ENCODE peak calls at places on chromosomes 16 and 17, in six cellular contexts. M is fibroblast of pulmonary artery; J is SJSA1; B is CD8-positive, alpha-beta memory T cell; X is endothelial cell of umbilical vein; U is lower lobe of right lung. N is an unnamed sample.

GRCh38 chr17:30433514-30433913 is 43.7 kb upstream of the GOSR1 start:
- DNase-seq in M (peak; percentile 97), J (peak; percentile 55), B (no peak), X (peak; percentile 98), U (no peak), N (peak; percentile 72)

GRCh38 chr16:82464192-82464591 is 162.6 kb upstream of the CDH13 start:
- DNase-seq in M (no peak), J (no peak), B (no peak), X (no peak), U (no peak), N (no peak)

GRCh38 chr17:63919311-63919723 is 678 bp upstream of the GH1 start:
- DNase-seq in M (peak; percentile 67), J (peak; percentile 69), B (peak; percentile 71), X (peak; percentile 68), U (no peak), N (peak; percentile 52)

GRCh38 chr17:62179525-62180161 is 114.6 kb upstream of the MED13 start:
- DNase-seq in M (peak; percentile 64), J (peak; percentile 51), B (no peak), X (peak; percentile 80), U (no peak), N (peak; percentile 18)

GRCh38 chr17:58279016-58279671 is 1.6 kb downstream of the MPO start:
- DNase-seq in M (peak; percentile 23), J (no peak), B (no peak), X (no peak), U (peak; percentile 70), N (peak; percentile 16)

GRCh38 chr17:77916771-77917481 is 41.6 kb upstream of the TNRC6C start:
- DNase-seq in M (no peak), J (no peak), B (no peak), X (no peak), U (peak; percentile 69), N (no peak)

GRCh38 chr17:1264196-1264595 is 6.0 kb upstream of the BHLHA9 start:
- DNase-seq in M (no peak), J (no peak), B (no peak), X (no peak), U (no peak), N (no peak)

GRCh38 chr17:77325826-77326581 is 185.2 kb downstream of the SEC14L1 start:
- DNase-seq in M (no peak), J (peak; percentile 44), B (no peak), X (no peak), U (peak; percentile 46), N (peak; percentile 29)

GRCh38 chr16:78444-79145 is 570 bp downstream of the MPG start:
- DNase-seq in M (peak; percentile 63), J (no peak), B (no peak), X (peak; percentile 49), U (no peak), N (peak; percentile 46)

GRCh38 chr17:50191070-50192045 is 10.1 kb downstream of the COL1A1 start:
- DNase-seq in M (no peak), J (no peak), B (no peak), X (no peak), U (no peak), N (peak; percentile 84)

DNA sequence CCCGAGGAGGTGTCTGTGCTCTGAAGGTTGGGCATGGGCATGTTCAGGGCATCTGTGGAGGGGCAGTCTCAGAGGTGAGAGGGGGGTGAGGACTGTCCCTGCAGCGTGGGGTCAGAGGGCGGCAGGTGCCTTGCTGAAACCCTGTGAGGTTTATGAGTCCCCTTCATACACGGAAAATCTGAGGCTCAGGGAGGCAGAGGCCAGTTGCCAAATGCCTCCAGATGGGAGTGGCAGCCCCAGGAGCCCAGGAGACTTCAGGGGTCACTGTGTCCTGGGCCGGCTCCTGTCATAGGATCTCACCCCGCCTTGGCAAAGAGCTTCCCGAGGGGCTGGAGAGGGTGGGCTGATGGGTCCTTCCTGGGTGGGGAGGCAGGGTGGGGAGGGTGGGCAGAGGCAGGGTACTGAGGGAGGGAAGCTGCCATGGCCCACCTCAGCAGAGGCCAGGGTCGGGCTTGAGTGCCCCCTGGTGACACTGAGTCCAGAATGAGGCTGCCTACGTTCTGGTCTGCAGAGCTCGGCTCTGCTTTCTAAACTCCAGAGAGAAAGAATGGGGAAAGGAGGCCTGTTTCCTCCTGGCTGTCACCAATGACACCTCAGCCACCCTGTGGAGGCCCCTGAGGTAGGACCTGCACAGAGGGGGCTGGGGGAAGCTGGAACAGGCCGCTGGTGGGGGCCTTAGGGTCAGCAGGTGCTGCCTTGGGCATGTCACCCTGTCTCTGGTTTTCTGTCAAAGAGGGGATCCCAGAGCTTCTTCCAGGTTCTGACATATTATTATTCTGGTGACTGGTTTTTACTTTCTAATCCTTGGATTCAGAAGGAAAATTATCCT is 1.1 kb downstream of the LGALS9 start:
- DNase-seq in M (no peak), J (no peak), B (no peak), X (no peak), U (peak; percentile 36), N (no peak)
- H3K4me3 ChIP-seq in M (no peak overlapping the region), J (no peak overlapping the region), B (peak overlapping the region; percentile 89), X (no peak overlapping the region), U (peak overlapping the region; percentile 54), N (no peak overlapping the region)

DNA sequence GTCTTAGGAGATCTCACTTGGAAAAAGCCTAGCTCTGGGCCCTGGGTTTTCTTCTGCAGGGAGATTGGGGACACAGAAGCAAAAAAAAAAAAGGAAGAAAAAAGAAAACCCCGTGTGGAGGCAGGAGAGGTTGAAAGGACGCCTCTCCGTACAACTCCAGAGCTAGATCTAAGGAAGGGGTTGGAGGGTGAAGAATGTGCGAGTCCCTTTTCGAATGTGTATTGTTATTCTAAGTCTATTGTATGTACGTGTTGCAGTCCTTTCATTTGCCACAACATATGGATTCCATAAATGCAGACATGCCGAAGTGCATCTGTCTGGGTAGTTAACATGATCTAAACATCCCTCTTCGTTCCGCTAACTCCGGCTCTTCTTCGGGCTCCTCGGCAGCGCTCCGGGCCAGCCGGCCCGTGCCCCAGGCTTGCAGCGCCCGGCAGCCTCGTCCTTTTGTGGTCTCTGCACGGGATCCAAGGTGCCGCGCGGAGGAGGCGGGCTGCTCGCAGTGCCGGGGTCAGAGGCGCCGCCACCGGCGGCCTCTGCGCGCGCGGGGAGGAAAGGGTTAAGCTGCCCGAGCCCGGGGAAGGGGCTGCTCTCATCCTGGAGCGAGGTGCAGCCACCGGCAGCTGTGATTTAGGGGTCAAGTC is 14.8 kb upstream of the ZFHX3 start:
- DNase-seq in M (no peak), J (no peak), B (no peak), X (no peak), U (no peak), N (no peak)
- H3K4me3 ChIP-seq in M (no peak overlapping the region), J (no peak overlapping the region), B (no peak overlapping the region), X (no peak overlapping the region), U (peak overlapping the region; percentile 42), N (peak overlapping the region; percentile 35)

GRCh38 chr17:68101992-68102758 is 66.6 kb downstream of the KPNA2 start:
- DNase-seq in M (peak; percentile 10), J (no peak), B (peak; percentile 37), X (peak; percentile 28), U (no peak), N (no peak)

GRCh38 chr17:68106085-68106484 is 70.5 kb downstream of the KPNA2 start:
- DNase-seq in M (no peak), J (no peak), B (no peak), X (no peak), U (no peak), N (no peak)

GRCh38 chr17:68100000-68100641 is 64.6 kb downstream of the KPNA2 start:
- DNase-seq in M (no peak), J (no peak), B (no peak), X (no peak), U (no peak), N (no peak)

GRCh38 chr17:68101075-68101991 is 65.8 kb downstream of the KPNA2 start:
- DNase-seq in M (peak; percentile 90), J (peak; percentile 98), B (peak; percentile 43), X (peak; percentile 89), U (peak; percentile 97), N (peak; percentile 85)

GRCh38 chr17:68103148-68103547 is 67.6 kb downstream of the KPNA2 start:
- DNase-seq in M (no peak), J (no peak), B (no peak), X (peak; percentile 28), U (no peak), N (no peak)
- H3K4me3 ChIP-seq in M (peak overlapping the region; percentile 4), J (no peak overlapping the region), B (no peak overlapping the region), X (no peak overlapping the region), U (peak overlapping the region; percentile 74), N (peak overlapping the region; percentile 71)

DNA sequence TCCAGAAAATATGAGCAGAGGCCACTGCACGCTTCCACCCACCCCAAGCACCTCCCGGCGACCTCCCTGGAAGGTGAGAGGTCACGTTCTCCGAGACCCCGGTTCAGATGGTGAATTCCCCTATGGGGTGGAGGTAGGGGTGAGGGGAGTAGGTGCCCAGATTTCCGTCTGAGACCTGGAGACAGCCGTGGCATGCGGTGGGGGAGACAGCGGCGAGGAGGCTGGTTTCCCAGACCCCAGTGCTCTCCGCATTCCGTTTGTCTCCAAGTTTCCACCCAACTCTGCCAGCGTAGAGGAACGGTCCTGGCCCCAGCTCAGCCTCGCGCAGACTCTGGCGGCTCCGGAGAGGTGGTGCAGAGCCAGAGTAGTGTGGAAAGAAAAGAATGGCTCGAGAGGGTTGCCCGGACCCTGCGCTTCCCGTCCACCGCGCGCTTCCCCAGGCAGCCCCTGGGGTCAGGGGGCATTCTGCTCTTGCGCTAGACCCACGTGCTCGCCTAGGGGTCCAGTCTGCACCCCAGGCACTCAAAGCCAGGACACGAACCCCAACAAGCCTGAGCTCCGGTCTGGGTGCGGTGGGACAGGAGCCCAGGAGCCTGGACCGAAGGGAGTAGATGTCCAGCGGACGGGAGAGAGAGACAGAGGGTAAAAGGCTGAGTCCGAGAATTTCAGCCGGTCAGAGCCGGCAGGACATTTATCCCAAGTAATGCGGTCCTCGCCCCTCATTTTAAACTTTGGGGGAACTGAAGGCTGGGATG is 3.9 kb downstream of the PMP22 start:
- DNase-seq in M (peak; percentile 67), J (peak; percentile 64), B (no peak), X (peak; percentile 70), U (peak; percentile 54), N (peak; percentile 57)
- H3K4me3 ChIP-seq in M (peak overlapping the region; percentile 84), J (peak overlapping the region; percentile 57), B (no peak overlapping the region), X (peak overlapping the region; percentile 67), U (peak overlapping the region; percentile 69), N (peak overlapping the region; percentile 98)

GRCh38 chr17:73304438-73304837 is 7.4 kb downstream of the CDC42EP4 start:
- DNase-seq in M (peak; percentile 45), J (no peak), B (no peak), X (no peak), U (no peak), N (no peak)

GRCh38 chr17:73308017-73308823 is 3.6 kb downstream of the CDC42EP4 start:
- DNase-seq in M (peak; percentile 98), J (peak; percentile 92), B (no peak), X (peak; percentile 68), U (peak; percentile 93), N (peak; percentile 75)

GRCh38 chr17:73307130-73307529 is 4.7 kb downstream of the CDC42EP4 start:
- DNase-seq in M (no peak), J (no peak), B (no peak), X (no peak), U (no peak), N (no peak)

GRCh38 chr17:73304971-73305786 is 6.6 kb downstream of the CDC42EP4 start:
- DNase-seq in M (peak; percentile 92), J (peak; percentile 99), B (no peak), X (peak; percentile 80), U (peak; percentile 75), N (peak; percentile 84)

GRCh38 chr17:73305845-73306836 is 5.7 kb downstream of the CDC42EP4 start:
- DNase-seq in M (no peak), J (no peak), B (no peak), X (peak; percentile 18), U (no peak), N (no peak)
- H3K4me3 ChIP-seq in M (peak overlapping the region; percentile 46), J (no peak overlapping the region), B (no peak overlapping the region), X (no peak overlapping the region), U (peak overlapping the region; percentile 41), N (peak overlapping the region; percentile 58)

GRCh38 chr17:48646183-48647102 is 20.3 kb upstream of the HOXB9 start:
- DNase-seq in M (no peak), J (no peak), B (peak; percentile 19), X (no peak), U (no peak), N (peak; percentile 49)
- H3K4me3 ChIP-seq in M (no peak overlapping the region), J (no peak overlapping the region), B (peak overlapping the region; percentile 57), X (no peak overlapping the region), U (peak overlapping the region; percentile 53), N (peak overlapping the region; percentile 67)

N was measured in AG10803.